ENCODE peak calls at places on chromosomes 2 and 18, in nine cellular contexts. N, O, Y, F, J, V, Z, T and C are unnamed samples.

GRCh38 chr2:65361623-65362022 is 70.8 kb downstream of the SPRED2 start:
- DNase-seq in N (peak; percentile 28), O (no peak), Y (no peak), F (no peak), J (no peak), V (no peak), Z (peak; percentile 52), T (no peak), C (no peak)

GRCh38 chr2:218320704-218321336 is 28.5 kb upstream of the TMBIM1 start:
- DNase-seq in N (no peak), O (no peak), Y (no peak), F (no peak), J (no peak), V (no peak), Z (no peak), T (no peak), C (no peak)

GRCh38 chr2:167553635-167554034 is 665.4 kb downstream of the XIRP2 start:
- DNase-seq in N (no peak), O (no peak), Y (no peak), F (no peak), J (no peak), V (no peak), Z (no peak), T (no peak), C (no peak)

GRCh38 chr2:11732587-11732986 is 13.8 kb upstream of the LPIN1 start:
- DNase-seq in N (no peak), O (no peak), Y (no peak), F (no peak), J (no peak), V (no peak), Z (no peak), T (no peak), C (no peak)

GRCh38 chr18:56085561-56085960 is 497.6 kb upstream of the TCF4 start:
- DNase-seq in N (no peak), O (no peak), Y (no peak), F (no peak), J (no peak), V (no peak), Z (peak; percentile 43), T (no peak), C (peak; percentile 57)

GRCh38 chr2:138496096-138496651 is 5.4 kb upstream of the SPOPL start:
- DNase-seq in N (no peak), O (no peak), Y (no peak), F (no peak), J (no peak), V (no peak), Z (no peak), T (peak; percentile 28), C (no peak)

GRCh38 chr2:204072443-204073324 is 136.1 kb downstream of the ICOS start:
- DNase-seq in N (no peak), O (no peak), Y (no peak), F (peak; percentile 31), J (no peak), V (peak; percentile 34), Z (no peak), T (no peak), C (no peak)

GRCh38 chr18:28637897-28638296 is 461.0 kb upstream of the CDH2 start:
- DNase-seq in N (no peak), O (no peak), Y (no peak), F (no peak), J (no peak), V (no peak), Z (no peak), T (no peak), C (no peak)

GRCh38 chr2:188089896-188090295 is 201.8 kb upstream of the GULP1 start:
- DNase-seq in N (no peak), O (no peak), Y (no peak), F (no peak), J (no peak), V (no peak), Z (peak; percentile 40), T (no peak), C (peak; percentile 36)

GRCh38 chr2:205053827-205054410 is 508.6 kb downstream of the PARD3B start:
- DNase-seq in N (no peak), O (no peak), Y (no peak), F (no peak), J (no peak), V (no peak), Z (no peak), T (no peak), C (no peak)

GRCh38 chr2:43142921-43143438 is 83.4 kb downstream of the ZFP36L2 start:
- DNase-seq in N (no peak), O (no peak), Y (no peak), F (no peak), J (no peak), V (no peak), Z (peak; percentile 31), T (no peak), C (no peak)

GRCh38 chr2:76958749-76959148 is 563.4 kb downstream of the LRRTM4 start:
- DNase-seq in N (no peak), O (no peak), Y (no peak), F (peak; percentile 65), J (no peak), V (no peak), Z (no peak), T (no peak), C (peak; percentile 56)

GRCh38 chr18:33746261-33746660 is 168.2 kb downstream of the ASXL3 start:
- DNase-seq in N (peak; percentile 25), O (no peak), Y (no peak), F (no peak), J (no peak), V (no peak), Z (no peak), T (peak; percentile 70), C (no peak)

GRCh38 chr2:149346272-149346671 is 15.9 kb downstream of the LYPD6 start:
- DNase-seq in N (no peak), O (no peak), Y (no peak), F (no peak), J (no peak), V (no peak), Z (no peak), T (no peak), C (no peak)

GRCh38 chr18:25042641-25043051 is 309.3 kb downstream of the ZNF521 start:
- DNase-seq in N (no peak), O (no peak), Y (no peak), F (no peak), J (no peak), V (no peak), Z (no peak), T (no peak), C (no peak)